ENCODE peak calls at places on chromosomes 12 and 14, in five cellular contexts. F, O, N, J and A are unnamed samples.

GRCh38 chr12:54561164-54561563 is 11.8 kb downstream of the PDE1B start:
- DNase-seq in O (peak; percentile 64), J (no peak), F (no peak), N (peak; percentile 23), A (no peak)

GRCh38 chr14:76261371-76261811 is 109.7 kb downstream of the GPATCH2L start:
- DNase-seq in N (no peak), O (no peak), J (no peak), F (no peak), A (no peak)

GRCh38 chr12:119624971-119625370 is 31.4 kb downstream of the TMEM233 start:
- DNase-seq in J (no peak), N (no peak), O (no peak), F (no peak), A (no peak)

GRCh38 chr14:52304248-52304904 is 9.7 kb upstream of the PTGER2 start:
- DNase-seq in J (no peak), N (no peak), O (no peak), F (no peak), A (no peak)

GRCh38 chr14:68661226-68662225 is 131.3 kb downstream of the ZFP36L1 start:
- DNase-seq in N (no peak), J (no peak), F (no peak), O (peak; percentile 20), A (peak; percentile 60)

GRCh38 chr14:53840444-53840843 is 116.2 kb downstream of the BMP4 start:
- DNase-seq in O (no peak), J (peak; percentile 35), F (no peak), N (no peak), A (no peak)

GRCh38 chr14:99549684-99550083 is 54.3 kb downstream of the CCDC85C start:
- DNase-seq in O (no peak), J (peak; percentile 57), N (no peak), F (no peak), A (no peak)

GRCh38 chr14:93207468-93208308 is 632 bp downstream of the UBR7 start:
- DNase-seq in J (no peak), O (no peak), F (no peak), N (peak; percentile 46), A (no peak)

GRCh38 chr14:81400202-81400678 is at the start of gene STON2:
- DNase-seq in O (no peak), F (no peak), N (peak; percentile 81), J (no peak), A (no peak)

GRCh38 chr12:26548227-26548626 is 284.8 kb downstream of the ITPR2 start:
- DNase-seq in N (no peak), O (no peak), F (no peak), J (no peak), A (no peak)

GRCh38 chr12:70590051-70590450 is 47.2 kb downstream of the PTPRB start:
- DNase-seq in F (peak; percentile 69), N (peak; percentile 24), O (peak; percentile 62), J (peak; percentile 49), A (no peak)

GRCh38 chr14:100556076-100556475 is 31.1 kb downstream of the BEGAIN start:
- DNase-seq in N (no peak), F (no peak), O (no peak), J (no peak), A (no peak)

GRCh38 chr12:47378907-47379306 is 299.1 kb upstream of the AMIGO2 start:
- DNase-seq in J (no peak), N (no peak), F (no peak), O (no peak), A (no peak)

GRCh38 chr14:62189698-62190097 is 427.5 kb downstream of the SNAPC1 start:
- DNase-seq in F (no peak), J (no peak), O (no peak), N (no peak), A (no peak)

DNA sequence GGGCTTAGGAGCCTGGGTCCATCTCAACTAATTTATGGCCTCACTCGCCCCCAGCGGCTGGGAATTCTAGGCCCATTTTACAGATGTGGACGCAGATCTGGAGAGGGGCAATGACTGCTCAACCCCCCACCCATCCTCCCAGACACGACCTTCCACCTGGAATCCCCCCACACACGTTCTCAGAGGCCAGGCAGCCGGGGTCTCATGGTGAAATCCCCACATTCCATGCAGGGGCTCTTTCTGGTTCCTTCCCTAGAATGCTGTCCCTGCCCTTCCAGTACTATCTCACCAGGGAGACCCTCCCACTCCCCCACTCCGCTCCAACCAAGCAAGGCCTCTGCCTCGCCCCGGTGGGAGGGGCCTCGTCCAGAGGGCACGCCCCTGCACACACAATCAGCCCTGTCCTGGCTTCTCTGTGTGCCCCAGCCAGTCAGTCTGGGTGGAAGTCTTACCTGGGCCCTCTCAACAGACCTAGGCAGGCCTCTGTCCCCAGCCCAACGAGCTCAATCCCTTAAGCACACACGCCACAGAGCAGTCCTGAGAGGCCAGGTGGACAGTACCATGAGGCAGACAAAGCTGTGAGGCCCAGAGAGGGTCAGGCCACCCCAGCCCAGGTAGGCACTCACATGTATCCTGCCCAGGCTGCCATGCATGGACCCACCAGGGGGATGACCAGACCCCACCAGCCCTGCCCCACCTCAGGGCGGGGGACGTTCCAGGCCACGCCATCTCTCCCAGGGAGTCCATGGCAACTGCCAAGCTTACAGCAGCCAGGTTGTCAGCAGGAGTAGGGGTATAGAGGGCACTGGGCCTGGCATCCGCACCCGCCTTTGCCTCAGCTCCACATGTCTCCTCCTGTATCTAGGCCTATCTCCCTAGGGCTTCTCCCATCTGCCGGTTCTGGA is 1.3 kb upstream of the ANKRD9 start:
- DNase-seq in N (peak; percentile 43), O (no peak), F (no peak), J (peak; percentile 79), A (no peak)
- TF ChIP-seq POLR2A in N (no peak), O (peak; percentile 13), F (no peak), J (peak; percentile 68), A (peak; percentile 24)

DNA sequence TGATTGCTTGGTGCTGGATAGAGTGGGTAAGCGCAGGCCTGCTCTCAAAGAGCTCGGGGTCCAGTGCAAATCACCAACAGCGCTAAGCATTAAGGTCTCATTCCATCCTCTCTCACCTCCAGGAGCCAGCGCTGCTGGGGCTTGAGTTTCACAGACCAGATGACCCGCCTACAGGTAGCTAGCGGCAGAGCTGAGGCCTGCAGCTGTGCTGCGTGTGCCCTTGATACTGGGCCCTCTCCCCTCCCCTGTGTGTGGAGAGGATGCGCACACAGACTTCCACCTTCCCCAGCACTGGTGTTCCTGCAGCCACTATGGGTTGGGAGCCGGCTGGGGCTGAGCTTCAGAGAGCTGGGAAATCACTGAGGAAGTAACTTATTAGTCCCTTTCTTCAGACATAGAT is 149.9 kb downstream of the CALM1 start:
- DNase-seq in F (no peak), N (no peak), O (no peak), J (no peak), A (no peak)
- H3K4me3 ChIP-seq in F (no peak overlapping the region), N (no peak overlapping the region), O (no peak overlapping the region), J (no peak overlapping the region), A (no peak overlapping the region)

GRCh38 chr14:24179961-24180726 is 8.3 kb downstream of the REC8 start:
- DNase-seq in O (peak; percentile 42), J (no peak), N (no peak), F (no peak), A (no peak)
- TF ChIP-seq POLR2A in O (no peak), J (no peak), N (no peak), F (no peak), A (no peak)

GRCh38 chr12:12563529-12563928 is 866 bp upstream of the DUSP16 start:
- DNase-seq in J (no peak), F (no peak), O (peak; percentile 49), N (no peak), A (no peak)
- H3K4me3 ChIP-seq in J (peak overlapping the region; percentile 90), F (peak overlapping the region; percentile 87), O (no peak overlapping the region), N (no peak overlapping the region), A (no peak overlapping the region)